ENCODE peak calls at places on chromosomes 7 and 10, in seven cellular contexts. Q is GM13976, H is endothelial cell, X is GM10248, R is MM.1S, G is HFF-Myc, P is neural crest cell. W is an unnamed sample.

GRCh38 chr10:42941245-42941644 is 135.6 kb upstream of the RET start:
- DNase-seq in G (no peak), X (peak), R (no peak), Q (no peak), P (no peak), H (no peak), W (no peak)

GRCh38 chr7:6271694-6272371 is 591 bp downstream of the CYTH3 start:
- DNase-seq in Q (peak), P (peak), X (peak), R (no peak), H (peak), G (no peak), W (no peak)

GRCh38 chr7:24922099-24922773 is 57.7 kb downstream of the OSBPL3 start:
- DNase-seq in Q (no peak), X (no peak), H (no peak), P (no peak), G (no peak), R (no peak), W (no peak)

GRCh38 chr10:43225004-43225786 is 41.7 kb downstream of the RASGEF1A start:
- DNase-seq in H (no peak), X (no peak), Q (no peak), R (no peak), P (no peak), G (no peak), W (no peak)

GRCh38 chr10:121668336-121669009 is 70.2 kb upstream of the FGFR2 start:
- DNase-seq in H (peak), P (peak), G (no peak), Q (no peak), X (no peak), R (peak), W (no peak)

GRCh38 chr7:113256883-113257531 is 138.7 kb upstream of the SMIM30 start:
- DNase-seq in Q (no peak), P (no peak), X (no peak), G (no peak), R (peak), H (no peak), W (no peak)

GRCh38 chr10:103658049-103658577 is 164.6 kb downstream of the NEURL1 start:
- DNase-seq in G (no peak), X (no peak), R (no peak), Q (no peak), H (no peak), P (no peak), W (no peak)

GRCh38 chr10:93826355-93826754 is 67.4 kb upstream of the SLC35G1 start:
- DNase-seq in R (peak), P (no peak), Q (no peak), X (no peak), H (no peak), G (no peak), W (no peak)

GRCh38 chr7:111730476-111731300 is 168.4 kb upstream of the IMMP2L start:
- DNase-seq in X (peak), P (no peak), G (no peak), R (peak), H (no peak), Q (peak), W (no peak)

GRCh38 chr7:103833401-103833800 is 156.1 kb downstream of the RELN start:
- DNase-seq in H (no peak), R (no peak), P (no peak), G (no peak), X (no peak), Q (no peak), W (no peak)

GRCh38 chr10:52740913-52741675 is 31.5 kb downstream of the MBL2 start:
- DNase-seq in G (no peak), Q (peak), R (peak), X (peak), P (peak), H (peak), W (no peak)

DNA sequence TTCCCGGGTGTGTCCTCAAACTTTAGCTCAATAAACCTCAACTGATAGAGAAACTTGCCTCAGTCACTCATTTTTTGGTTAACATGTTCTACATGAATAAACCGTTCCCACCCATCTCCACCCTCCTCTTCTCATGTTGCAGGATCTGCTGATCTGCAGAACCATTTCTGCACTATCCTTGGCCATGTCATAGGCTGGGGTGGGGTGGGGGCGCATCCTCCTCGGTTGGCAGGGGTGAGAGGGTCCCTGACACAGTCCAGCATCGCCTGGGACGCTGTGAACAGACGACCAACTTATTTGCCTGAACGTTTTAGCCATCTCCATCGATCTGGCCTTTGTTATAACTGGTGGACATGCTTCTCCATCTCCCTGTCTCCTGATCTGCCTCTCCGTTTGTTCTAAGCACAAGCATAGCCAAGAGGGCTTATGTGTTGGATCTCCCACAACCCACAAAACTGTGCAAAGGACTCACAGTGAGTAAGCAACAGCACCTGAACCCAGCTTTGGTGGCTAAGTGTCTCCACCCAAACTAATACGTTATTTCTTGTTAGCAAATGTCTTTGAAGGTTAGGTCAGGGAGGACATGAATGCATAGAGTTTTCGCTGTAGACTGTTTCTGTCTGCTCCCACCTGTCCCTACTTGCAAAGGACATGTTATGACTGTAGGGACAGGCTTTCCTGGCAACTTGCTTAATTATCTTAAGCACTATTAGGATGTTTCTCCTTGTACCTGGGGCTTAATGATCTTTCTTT is 51.7 kb downstream of the PRKCQ start:
- DNase-seq in G (no peak), X (no peak), P (no peak), R (no peak), Q (no peak), H (no peak), W (no peak)
- TF ChIP-seq CTCF in G (no peak), X (no peak), P (no peak), R (no peak), Q (no peak), H (no peak), W (no peak)

GRCh38 chr10:123044391-123044790 is 35.6 kb downstream of the ACADSB start:
- DNase-seq in G (no peak), Q (no peak), H (no peak), P (no peak), X (no peak), R (no peak), W (no peak)

GRCh38 chr10:123042708-123043408 is 34.1 kb downstream of the ACADSB start:
- DNase-seq in X (no peak), G (no peak), P (no peak), H (no peak), Q (no peak), R (no peak), W (no peak)

GRCh38 chr10:123039632-123039930 is 30.8 kb downstream of the ACADSB start:
- DNase-seq in X (no peak), Q (no peak), P (no peak), G (no peak), H (no peak), R (no peak), W (no peak)

GRCh38 chr10:123045961-123046731 is 37.3 kb downstream of the ACADSB start:
- DNase-seq in G (no peak), P (no peak), R (no peak), X (no peak), H (no peak), Q (no peak), W (no peak)

GRCh38 chr10:123043409-123043925 is 34.7 kb downstream of the ACADSB start:
- DNase-seq in Q (peak), H (peak), X (peak), P (peak), R (peak), G (peak), W (no peak)
- TF ChIP-seq CTCF in Q (peak), H (peak), X (peak), P (peak), R (peak), G (peak), W (peak)

GRCh38 chr7:158725506-158725800 is 20.8 kb upstream of the NCAPG2 start:
- DNase-seq in P (no peak), R (no peak), X (no peak), H (no peak), G (no peak), Q (no peak), W (no peak)
- TF ChIP-seq CTCF in P (no peak), R (no peak), X (no peak), H (no peak), G (no peak), Q (no peak), W (no peak)

DNA sequence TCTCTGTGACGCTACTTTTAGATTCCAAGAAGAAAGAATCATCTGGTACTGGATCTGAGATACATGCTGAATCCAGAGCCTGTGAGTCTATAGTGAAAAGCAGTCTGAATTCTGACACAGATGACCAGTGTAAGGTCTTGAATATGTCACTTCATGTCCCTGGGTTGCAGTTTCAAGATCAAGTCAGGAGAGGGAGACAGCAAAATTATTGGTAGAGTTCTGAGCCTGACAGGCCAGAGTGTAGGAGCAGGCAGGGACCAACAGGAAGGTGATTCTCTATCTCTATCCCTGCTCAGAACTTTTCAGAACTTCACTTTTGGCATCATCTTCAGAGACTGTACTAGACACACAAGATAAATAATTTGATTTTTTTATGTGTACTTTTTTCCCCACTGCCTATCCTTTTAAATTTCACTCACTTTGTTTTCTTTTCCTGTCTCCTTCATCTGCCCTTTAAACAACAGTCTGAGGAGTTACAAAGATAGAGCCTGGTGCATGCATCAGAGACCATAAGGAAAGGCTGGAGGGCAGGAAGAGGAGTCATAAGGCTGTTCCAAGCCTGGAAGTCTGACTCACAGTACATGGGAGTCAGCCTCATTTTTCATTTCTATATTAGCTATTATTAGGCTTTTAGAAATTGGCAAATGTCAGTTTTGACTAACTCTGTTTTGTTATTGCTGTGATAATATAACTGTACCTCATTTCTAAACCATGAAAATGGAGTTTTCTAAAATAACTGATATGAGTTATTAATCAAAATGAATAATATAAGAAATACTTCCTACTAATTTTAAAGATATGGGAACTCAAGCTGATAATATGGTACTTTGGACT is 120.2 kb upstream of the TMEM229A start:
- DNase-seq in X (no peak), G (no peak), Q (no peak), R (peak), H (peak), P (peak), W (no peak)
- TF ChIP-seq CTCF in X (peak), G (no peak), Q (no peak), R (peak), H (peak), P (peak), W (peak)

GRCh38 chr7:129644634-129645230 is 33.2 kb downstream of the NRF1 start:
- DNase-seq in P (no peak), H (peak), Q (no peak), R (peak), X (no peak), G (no peak), W (no peak)
- TF ChIP-seq CTCF in P (peak), H (peak), Q (no peak), R (peak), X (peak), G (peak), W (peak)

DNA sequence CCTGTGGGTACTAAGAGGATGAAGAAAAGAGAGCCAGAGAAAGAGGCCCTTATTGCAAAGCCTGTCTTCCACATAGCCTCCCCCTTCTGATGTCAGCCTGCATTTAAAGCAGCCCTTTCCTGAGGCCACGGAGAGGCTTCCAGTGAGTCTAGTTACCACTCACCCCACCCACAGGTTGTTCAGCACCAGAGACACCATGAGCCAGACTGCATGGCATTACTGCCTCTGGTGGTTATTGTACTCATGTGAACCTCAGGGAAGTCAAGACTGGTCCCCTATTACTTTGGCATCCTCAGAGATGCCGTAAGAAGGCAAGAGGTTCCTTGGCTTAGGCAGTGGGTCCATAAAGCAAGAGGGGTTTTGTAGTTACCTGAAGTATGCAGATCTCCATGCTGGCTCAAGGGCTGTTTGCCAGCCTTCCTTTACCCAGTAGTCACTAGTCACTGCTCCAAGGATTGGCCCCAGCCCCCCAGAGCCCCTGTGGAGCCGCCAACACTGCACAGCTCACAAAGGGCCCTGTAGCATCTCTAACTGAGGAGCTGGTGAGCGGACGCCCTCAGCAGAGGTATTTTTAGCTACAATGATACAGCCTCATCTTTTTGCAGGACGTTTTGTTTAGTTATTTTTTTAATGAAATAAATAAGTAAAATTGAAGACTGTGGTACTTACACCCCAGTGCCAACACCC is 20.7 kb downstream of the LRRC4 start:
- DNase-seq in H (no peak), G (no peak), R (no peak), Q (no peak), P (no peak), X (no peak), W (no peak)
- TF ChIP-seq CTCF in H (no peak), G (peak), R (no peak), Q (no peak), P (peak), X (no peak), W (no peak)

GRCh38 chr7:77247206-77247850 is 47.7 kb upstream of the FGL2 start:
- DNase-seq in H (peak), X (peak), R (peak), G (peak), Q (peak), P (peak), W (no peak)
- TF ChIP-seq CTCF in H (peak), X (peak), R (peak), G (peak), Q (peak), P (peak), W (peak)

GRCh38 chr10:70283445-70284399 is at the start of gene NPFFR1:
- DNase-seq in R (no peak), P (no peak), Q (no peak), G (no peak), H (peak), X (no peak), W (no peak)
- TF ChIP-seq CTCF in R (no peak), P (no peak), Q (peak), G (no peak), H (no peak), X (no peak), W (no peak)

GRCh38 chr10:14423111-14423744 is 92.5 kb upstream of the FRMD4A start:
- DNase-seq in P (no peak), X (no peak), R (no peak), H (no peak), G (no peak), Q (no peak), W (no peak)

GRCh38 chr10:14421941-14422340 is 91.2 kb upstream of the FRMD4A start:
- DNase-seq in G (no peak), R (no peak), H (no peak), X (no peak), Q (no peak), P (no peak), W (no peak)

GRCh38 chr10:14425031-14425430 is 94.3 kb upstream of the FRMD4A start:
- DNase-seq in P (no peak), Q (no peak), R (no peak), H (no peak), X (no peak), G (no peak), W (no peak)

GRCh38 chr10:14422431-14422830 is 91.7 kb upstream of the FRMD4A start:
- DNase-seq in Q (no peak), P (no peak), H (no peak), G (no peak), X (no peak), R (no peak), W (no peak)
- TF ChIP-seq CTCF in Q (no peak), P (no peak), H (no peak), G (no peak), X (no peak), R (no peak), W (no peak)